ENCODE peak calls at places on chromosomes 2 and 18, in ten cellular contexts. A, X, Q, S, O, P, Y, B, K and R are unnamed samples.
A peak's percentile ranks its signal among the peaks of the same experiment; 100 is the strongest.

GRCh38 chr2:60426908-60427307 is 126.5 kb downstream of the BCL11A start:
- DNase-seq in A (no peak), X (no peak), Q (no peak), S (no peak), O (no peak), P (no peak), Y (no peak), B (no peak), K (no peak), R (no peak)

GRCh38 chr2:127416486-127417001 is 1.7 kb upstream of the PROC start:
- DNase-seq in A (no peak), X (no peak), Q (no peak), S (no peak), O (no peak), P (no peak), Y (no peak), B (no peak), K (no peak), R (no peak)

GRCh38 chr2:60516383-60516811 is 37.1 kb downstream of the BCL11A start:
- DNase-seq in A (no peak), X (peak; percentile 81), Q (no peak), S (no peak), O (no peak), P (no peak), Y (no peak), B (no peak), K (no peak), R (no peak)

GRCh38 chr2:109701362-109701761 is 87.2 kb downstream of the SOWAHC start:
- DNase-seq in A (no peak), X (no peak), Q (no peak), S (no peak), O (no peak), P (no peak), Y (no peak), B (no peak), K (no peak), R (no peak)

GRCh38 chr2:3075941-3076340 is 301.7 kb downstream of the EIPR1 start:
- DNase-seq in A (no peak), X (no peak), Q (no peak), S (no peak), O (no peak), P (no peak), Y (no peak), B (no peak), K (no peak), R (no peak)

GRCh38 chr2:109611467-109612095 is 2.2 kb downstream of the SEPTIN10 start:
- DNase-seq in A (no peak), X (no peak), Q (no peak), S (no peak), O (no peak), P (no peak), Y (peak; percentile 4), B (no peak), K (no peak), R (no peak)

GRCh38 chr2:47086571-47086970 is 68.5 kb downstream of the STPG4 start:
- DNase-seq in A (no peak), X (no peak), Q (no peak), S (no peak), O (no peak), P (no peak), Y (no peak), B (no peak), K (no peak), R (no peak)

GRCh38 chr2:42568431-42569115 is at the start of gene MTA3:
- DNase-seq in A (no peak), X (peak; percentile 81), Q (peak; percentile 83), S (peak; percentile 30), O (peak; percentile 53), P (peak; percentile 62), Y (peak; percentile 48), B (peak; percentile 62), K (peak; percentile 64), R (peak; percentile 30)

GRCh38 chr2:100248971-100249370 is 73.3 kb downstream of the LONRF2 start:
- DNase-seq in A (no peak), X (no peak), Q (no peak), S (no peak), O (no peak), P (no peak), Y (no peak), B (no peak), K (no peak), R (no peak)

GRCh38 chr2:72964146-72964525 is 46.8 kb downstream of the EMX1 start:
- DNase-seq in A (no peak), X (no peak), Q (no peak), S (no peak), O (no peak), P (no peak), Y (no peak), B (no peak), K (no peak), R (no peak)

GRCh38 chr18:25233582-25234362 is 118.2 kb downstream of the ZNF521 start:
- DNase-seq in A (no peak), X (peak; percentile 26), Q (no peak), S (no peak), O (no peak), P (no peak), Y (no peak), B (no peak), K (no peak), R (no peak)

GRCh38 chr2:163191372-163191771 is 352.8 kb upstream of the KCNH7 start:
- DNase-seq in A (no peak), X (peak; percentile 52), Q (no peak), S (no peak), O (no peak), P (no peak), Y (peak; percentile 80), B (no peak), K (no peak), R (no peak)

GRCh38 chr2:192073878-192074277 is 120.9 kb downstream of the TMEFF2 start:
- DNase-seq in A (no peak), X (no peak), Q (no peak), S (no peak), O (no peak), P (no peak), Y (no peak), B (no peak), K (no peak), R (no peak)

GRCh38 chr2:34806396-34806795 is 1207.3 kb upstream of the FAM98A start:
- DNase-seq in A (no peak), X (no peak), Q (no peak), S (no peak), O (no peak), P (no peak), Y (no peak), B (no peak), K (no peak), R (no peak)

GRCh38 chr2:118032169-118033013 is 18.5 kb upstream of the CCDC93 start:
- DNase-seq in A (no peak), X (peak; percentile 66), Q (no peak), S (peak; percentile 14), O (no peak), P (no peak), Y (peak; percentile 10), B (peak; percentile 36), K (peak; percentile 24), R (peak; percentile 3)

GRCh38 chr2:72757177-72757775 is 68.6 kb downstream of the EXOC6B start:
- DNase-seq in A (no peak), X (peak; percentile 7), Q (no peak), S (no peak), O (no peak), P (no peak), Y (no peak), B (no peak), K (no peak), R (no peak)

GRCh38 chr2:27772804-27773203 is 1.3 kb downstream of the MRPL33 start:
- DNase-seq in A (no peak), X (no peak), Q (no peak), S (no peak), O (no peak), P (no peak), Y (no peak), B (no peak), K (no peak), R (no peak)

GRCh38 chr2:28148000-28148399 is 244.7 kb upstream of the FOSL2 start:
- DNase-seq in A (no peak), X (no peak), Q (no peak), S (no peak), O (no peak), P (no peak), Y (no peak), B (no peak), K (no peak), R (no peak)

GRCh38 chr2:96147593-96148201 is 2.5 kb upstream of the DUSP2 start:
- DNase-seq in A (no peak), X (no peak), Q (peak; percentile 17), S (no peak), O (no peak), P (peak; percentile 24), Y (no peak), B (no peak), K (no peak), R (no peak)

GRCh38 chr2:226423498-226423960 is 376.1 kb downstream of the IRS1 start:
- DNase-seq in A (peak; percentile 58), X (no peak), Q (no peak), S (peak; percentile 2), O (peak; percentile 2), P (peak; percentile 30), Y (no peak), B (peak; percentile 26), K (peak; percentile 43), R (peak; percentile 8)

GRCh38 chr18:34225218-34225553 is 473 bp upstream of the NOL4 start:
- DNase-seq in A (no peak), X (no peak), Q (no peak), S (no peak), O (no peak), P (no peak), Y (no peak), B (no peak), K (no peak), R (no peak)

GRCh38 chr18:631560-631959 is 25.9 kb upstream of the TYMS start:
- DNase-seq in A (no peak), X (no peak), Q (no peak), S (no peak), O (no peak), P (no peak), Y (no peak), B (no peak), K (no peak), R (no peak)

GRCh38 chr2:197024206-197024605 is 97.7 kb upstream of the PGAP1 start:
- DNase-seq in A (no peak), X (no peak), Q (no peak), S (no peak), O (no peak), P (no peak), Y (no peak), B (no peak), K (no peak), R (no peak)

GRCh38 chr18:55672574-55673361 is 84.8 kb upstream of the TCF4 start:
- DNase-seq in A (no peak), X (peak; percentile 16), Q (no peak), S (no peak), O (no peak), P (no peak), Y (no peak), B (no peak), K (no peak), R (no peak)

GRCh38 chr2:231931481-231931915 is 5.3 kb upstream of the NPPC start:
- DNase-seq in A (no peak), X (no peak), Q (peak; percentile 62), S (no peak), O (no peak), P (no peak), Y (no peak), B (no peak), K (no peak), R (no peak)

GRCh38 chr2:226831266-226831665 is 4.6 kb upstream of the RHBDD1 start:
- DNase-seq in A (no peak), X (no peak), Q (no peak), S (no peak), O (no peak), P (no peak), Y (no peak), B (no peak), K (no peak), R (no peak)

GRCh38 chr2:83386559-83386958 is 1072.5 kb downstream of the SUCLG1 start:
- DNase-seq in A (no peak), X (peak; percentile 41), Q (no peak), S (no peak), O (no peak), P (no peak), Y (no peak), B (no peak), K (no peak), R (no peak)

GRCh38 chr18:42192251-42193248 is 237.5 kb downstream of the PIK3C3 start:
- DNase-seq in A (no peak), X (no peak), Q (no peak), S (no peak), O (no peak), P (no peak), Y (no peak), B (no peak), K (no peak), R (no peak)